ENCODE peak calls at places on chromosomes 1 and 21, in seven cellular contexts. One of them, this sample, is unnamed.

GRCh38 chr21:36052860-36053766 is 7.2 kb downstream of the SETD4 start:
- DNase-seq in fibroblast of mammary gland: no peak
- DNase-seq in transverse colon: no peak
- DNase-seq in WERI-Rb-1: no peak
- DNase-seq in T-helper 9 cell: no peak
- DNase-seq in renal cortical epithelial cell: no peak
- DNase-seq in globus pallidus: no peak
- DNase-seq in this sample: no peak

GRCh38 chr1:3054474-3054873 is 14.5 kb upstream of the PRDM16 start:
- DNase-seq in WERI-Rb-1: peak; percentile 4
- DNase-seq in globus pallidus: no peak
- DNase-seq in transverse colon: no peak
- DNase-seq in renal cortical epithelial cell: no peak
- DNase-seq in T-helper 9 cell: no peak
- DNase-seq in fibroblast of mammary gland: no peak
- DNase-seq in this sample: no peak

GRCh38 chr1:209884665-209885117 is 53.3 kb upstream of the SYT14 start:
- DNase-seq in WERI-Rb-1: no peak
- DNase-seq in fibroblast of mammary gland: peak; percentile 100
- DNase-seq in globus pallidus: no peak
- DNase-seq in T-helper 9 cell: no peak
- DNase-seq in renal cortical epithelial cell: peak; percentile 99
- DNase-seq in transverse colon: no peak
- DNase-seq in this sample: no peak

GRCh38 chr1:85654066-85654782 is 54.0 kb downstream of the ZNHIT6 start:
- DNase-seq in fibroblast of mammary gland: peak; percentile 46
- DNase-seq in T-helper 9 cell: no peak
- DNase-seq in renal cortical epithelial cell: peak; percentile 55
- DNase-seq in transverse colon: no peak
- DNase-seq in globus pallidus: no peak
- DNase-seq in WERI-Rb-1: no peak
- DNase-seq in this sample: no peak

GRCh38 chr1:247118946-247119446 is 14.8 kb upstream of the ZNF669 start:
- DNase-seq in WERI-Rb-1: peak; percentile 83
- DNase-seq in globus pallidus: no peak
- DNase-seq in fibroblast of mammary gland: peak; percentile 39
- DNase-seq in T-helper 9 cell: no peak
- DNase-seq in renal cortical epithelial cell: peak; percentile 9
- DNase-seq in transverse colon: no peak
- DNase-seq in this sample: no peak

GRCh38 chr21:25501996-25502665 is 105.2 kb downstream of the MRPL39 start:
- DNase-seq in fibroblast of mammary gland: peak; percentile 39
- DNase-seq in transverse colon: no peak
- DNase-seq in globus pallidus: no peak
- DNase-seq in WERI-Rb-1: no peak
- DNase-seq in renal cortical epithelial cell: peak; percentile 95
- DNase-seq in T-helper 9 cell: no peak
- DNase-seq in this sample: no peak

GRCh38 chr1:104238991-104239390 is 489.3 kb downstream of the AMY1C start:
- DNase-seq in fibroblast of mammary gland: peak; percentile 9
- DNase-seq in WERI-Rb-1: no peak
- DNase-seq in transverse colon: no peak
- DNase-seq in renal cortical epithelial cell: no peak
- DNase-seq in globus pallidus: no peak
- DNase-seq in T-helper 9 cell: no peak
- DNase-seq in this sample: no peak

GRCh38 chr1:64195089-64195410 is 8.4 kb upstream of the UBE2U start:
- DNase-seq in T-helper 9 cell: no peak
- DNase-seq in globus pallidus: no peak
- DNase-seq in fibroblast of mammary gland: peak; percentile 42
- DNase-seq in renal cortical epithelial cell: no peak
- DNase-seq in WERI-Rb-1: no peak
- DNase-seq in transverse colon: no peak
- DNase-seq in this sample: no peak

GRCh38 chr21:45072963-45073300 is 1.4 kb upstream of the ADARB1 start:
- DNase-seq in renal cortical epithelial cell: no peak
- DNase-seq in fibroblast of mammary gland: no peak
- DNase-seq in globus pallidus: no peak
- DNase-seq in transverse colon: no peak
- DNase-seq in WERI-Rb-1: no peak
- DNase-seq in T-helper 9 cell: no peak
- DNase-seq in this sample: no peak

GRCh38 chr1:67376381-67376780 is 53.8 kb downstream of the SERBP1 start:
- DNase-seq in fibroblast of mammary gland: no peak
- DNase-seq in renal cortical epithelial cell: no peak
- DNase-seq in WERI-Rb-1: no peak
- DNase-seq in transverse colon: no peak
- DNase-seq in T-helper 9 cell: no peak
- DNase-seq in globus pallidus: no peak
- DNase-seq in this sample: no peak

GRCh38 chr1:54839824-54840223 is 38.7 kb upstream of the TTC22 start:
- DNase-seq in transverse colon: no peak
- DNase-seq in fibroblast of mammary gland: no peak
- DNase-seq in T-helper 9 cell: no peak
- DNase-seq in WERI-Rb-1: no peak
- DNase-seq in renal cortical epithelial cell: no peak
- DNase-seq in globus pallidus: no peak
- DNase-seq in this sample: no peak

GRCh38 chr1:35287807-35288640 is 19.5 kb downstream of the ZMYM4 start:
- DNase-seq in WERI-Rb-1: no peak
- DNase-seq in fibroblast of mammary gland: peak; percentile 78
- DNase-seq in T-helper 9 cell: no peak
- DNase-seq in globus pallidus: no peak
- DNase-seq in transverse colon: no peak
- DNase-seq in renal cortical epithelial cell: peak; percentile 89
- DNase-seq in this sample: no peak

GRCh38 chr1:205783904-205784303 is 8.6 kb upstream of the RAB29 start:
- DNase-seq in globus pallidus: no peak
- DNase-seq in renal cortical epithelial cell: peak; percentile 85
- DNase-seq in T-helper 9 cell: no peak
- DNase-seq in WERI-Rb-1: no peak
- DNase-seq in fibroblast of mammary gland: peak; percentile 85
- DNase-seq in transverse colon: no peak
- DNase-seq in this sample: no peak

GRCh38 chr1:28508435-28508754 is 2.6 kb downstream of the RCC1 start:
- DNase-seq in globus pallidus: no peak
- DNase-seq in WERI-Rb-1: no peak
- DNase-seq in renal cortical epithelial cell: no peak
- DNase-seq in T-helper 9 cell: no peak
- DNase-seq in transverse colon: no peak
- DNase-seq in fibroblast of mammary gland: peak; percentile 21
- DNase-seq in this sample: no peak

GRCh38 chr1:15442759-15443158 is 4.5 kb downstream of the CTRC start:
- DNase-seq in transverse colon: no peak
- DNase-seq in renal cortical epithelial cell: no peak
- DNase-seq in T-helper 9 cell: no peak
- DNase-seq in WERI-Rb-1: no peak
- DNase-seq in fibroblast of mammary gland: no peak
- DNase-seq in globus pallidus: no peak
- DNase-seq in this sample: no peak

GRCh38 chr21:45140346-45140940 is 66.1 kb downstream of the ADARB1 start:
- DNase-seq in WERI-Rb-1: peak; percentile 94
- DNase-seq in T-helper 9 cell: peak; percentile 31
- DNase-seq in globus pallidus: peak; percentile 61
- DNase-seq in transverse colon: peak; percentile 77
- DNase-seq in renal cortical epithelial cell: peak; percentile 83
- DNase-seq in fibroblast of mammary gland: peak; percentile 92
- DNase-seq in this sample: peak; percentile 71

GRCh38 chr1:151993084-151993733 is 450 bp downstream of the S100A10 start:
- DNase-seq in WERI-Rb-1: no peak
- DNase-seq in renal cortical epithelial cell: no peak
- DNase-seq in T-helper 9 cell: peak; percentile 21
- DNase-seq in transverse colon: peak; percentile 55
- DNase-seq in fibroblast of mammary gland: no peak
- DNase-seq in globus pallidus: no peak
- DNase-seq in this sample: peak; percentile 41

GRCh38 chr1:87206444-87206843 is 122.2 kb upstream of the LMO4 start:
- DNase-seq in globus pallidus: no peak
- DNase-seq in T-helper 9 cell: no peak
- DNase-seq in WERI-Rb-1: no peak
- DNase-seq in renal cortical epithelial cell: no peak
- DNase-seq in fibroblast of mammary gland: no peak
- DNase-seq in transverse colon: no peak
- DNase-seq in this sample: no peak

GRCh38 chr1:199878818-199879217 is 148.7 kb upstream of the NR5A2 start:
- DNase-seq in globus pallidus: no peak
- DNase-seq in renal cortical epithelial cell: no peak
- DNase-seq in WERI-Rb-1: no peak
- DNase-seq in fibroblast of mammary gland: no peak
- DNase-seq in T-helper 9 cell: no peak
- DNase-seq in transverse colon: no peak
- DNase-seq in this sample: no peak

GRCh38 chr1:111908222-111908621 is 81.2 kb downstream of the KCND3 start:
- DNase-seq in globus pallidus: no peak
- DNase-seq in fibroblast of mammary gland: no peak
- DNase-seq in T-helper 9 cell: no peak
- DNase-seq in renal cortical epithelial cell: no peak
- DNase-seq in transverse colon: no peak
- DNase-seq in WERI-Rb-1: no peak
- DNase-seq in this sample: no peak

GRCh38 chr1:201125805-201126204 is 1.2 kb downstream of the ASCL5 start:
- DNase-seq in WERI-Rb-1: no peak
- DNase-seq in fibroblast of mammary gland: no peak
- DNase-seq in renal cortical epithelial cell: no peak
- DNase-seq in T-helper 9 cell: no peak
- DNase-seq in transverse colon: no peak
- DNase-seq in globus pallidus: no peak
- DNase-seq in this sample: no peak

GRCh38 chr1:230310381-230311163 is 115.6 kb downstream of the PGBD5 start:
- DNase-seq in globus pallidus: peak; percentile 82
- DNase-seq in fibroblast of mammary gland: peak; percentile 72
- DNase-seq in renal cortical epithelial cell: peak; percentile 53
- DNase-seq in transverse colon: peak; percentile 78
- DNase-seq in WERI-Rb-1: peak; percentile 78
- DNase-seq in T-helper 9 cell: peak; percentile 58
- DNase-seq in this sample: peak; percentile 54

GRCh38 chr1:236734141-236734765 is 48.0 kb downstream of the ACTN2 start:
- DNase-seq in transverse colon: no peak
- DNase-seq in T-helper 9 cell: no peak
- DNase-seq in globus pallidus: no peak
- DNase-seq in WERI-Rb-1: no peak
- DNase-seq in fibroblast of mammary gland: peak; percentile 13
- DNase-seq in renal cortical epithelial cell: peak; percentile 88
- DNase-seq in this sample: no peak

GRCh38 chr1:192303029-192303428 is 13.8 kb upstream of the RGS21 start:
- DNase-seq in fibroblast of mammary gland: no peak
- DNase-seq in WERI-Rb-1: no peak
- DNase-seq in transverse colon: no peak
- DNase-seq in T-helper 9 cell: no peak
- DNase-seq in globus pallidus: no peak
- DNase-seq in renal cortical epithelial cell: peak; percentile 2
- DNase-seq in this sample: no peak

GRCh38 chr21:20020032-20020431 is 978.2 kb upstream of the NCAM2 start:
- DNase-seq in globus pallidus: no peak
- DNase-seq in transverse colon: no peak
- DNase-seq in renal cortical epithelial cell: no peak
- DNase-seq in fibroblast of mammary gland: no peak
- DNase-seq in T-helper 9 cell: no peak
- DNase-seq in WERI-Rb-1: no peak
- DNase-seq in this sample: no peak

GRCh38 chr21:37759777-37760176 is 156.5 kb downstream of the KCNJ6 start:
- DNase-seq in globus pallidus: no peak
- DNase-seq in renal cortical epithelial cell: no peak
- DNase-seq in WERI-Rb-1: no peak
- DNase-seq in transverse colon: no peak
- DNase-seq in fibroblast of mammary gland: no peak
- DNase-seq in T-helper 9 cell: no peak
- DNase-seq in this sample: no peak

GRCh38 chr1:15952317-15953258 is 23.3 kb downstream of the ZBTB17 start:
- DNase-seq in WERI-Rb-1: no peak
- DNase-seq in T-helper 9 cell: no peak
- DNase-seq in transverse colon: no peak
- DNase-seq in globus pallidus: no peak
- DNase-seq in renal cortical epithelial cell: peak; percentile 86
- DNase-seq in fibroblast of mammary gland: peak; percentile 96
- DNase-seq in this sample: no peak

GRCh38 chr1:99731384-99731783 is 35.1 kb downstream of the FRRS1 start:
- DNase-seq in T-helper 9 cell: no peak
- DNase-seq in renal cortical epithelial cell: no peak
- DNase-seq in globus pallidus: no peak
- DNase-seq in fibroblast of mammary gland: peak; percentile 31
- DNase-seq in WERI-Rb-1: no peak
- DNase-seq in transverse colon: no peak
- DNase-seq in this sample: no peak

GRCh38 chr1:178417858-178418257 is 78.9 kb downstream of the CLEC20A start:
- DNase-seq in transverse colon: no peak
- DNase-seq in renal cortical epithelial cell: peak; percentile 95
- DNase-seq in T-helper 9 cell: no peak
- DNase-seq in fibroblast of mammary gland: peak; percentile 96
- DNase-seq in globus pallidus: no peak
- DNase-seq in WERI-Rb-1: no peak
- DNase-seq in this sample: no peak

GRCh38 chr1:25107643-25108010 is 124.7 kb downstream of the SYF2 start:
- DNase-seq in WERI-Rb-1: no peak
- DNase-seq in fibroblast of mammary gland: peak; percentile 40
- DNase-seq in renal cortical epithelial cell: no peak
- DNase-seq in globus pallidus: no peak
- DNase-seq in transverse colon: no peak
- DNase-seq in T-helper 9 cell: no peak
- DNase-seq in this sample: no peak